ENCODE peak calls at places on chromosomes 11 and 22, in four cellular contexts. I, H, X and D are unnamed samples.
A peak's percentile ranks its signal among the peaks of the same experiment; 100 is the strongest.

GRCh38 chr11:91872216-91872615 is 352.4 kb upstream of the FAT3 start:
- DNase-seq in X (no peak), H (no peak), I (no peak), D (no peak)

GRCh38 chr11:43359432-43359818 is 705 bp downstream of the TTC17 start:
- DNase-seq in H (no peak), I (peak; percentile 35), X (no peak), D (peak; percentile 50)

GRCh38 chr11:86458294-86459001 is 83.8 kb downstream of the CCDC81 start:
- DNase-seq in I (no peak), X (no peak), H (no peak), D (no peak)

GRCh38 chr11:116644948-116645305 is 127.9 kb downstream of the BUD13 start:
- DNase-seq in H (no peak), X (no peak), I (no peak), D (no peak)

GRCh38 chr11:120012245-120012644 is 125.7 kb downstream of the TRIM29 start:
- DNase-seq in X (no peak), H (no peak), I (no peak), D (no peak)

GRCh38 chr11:46106530-46107407 is 14.5 kb downstream of the PHF21A start:
- DNase-seq in H (no peak), I (no peak), X (no peak), D (no peak)

GRCh38 chr11:95404370-95404769 is 173.4 kb upstream of the SESN3 start:
- DNase-seq in X (no peak), H (no peak), I (no peak), D (no peak)

GRCh38 chr11:65434057-65434666 is 11.6 kb downstream of the NEAT1 start:
- DNase-seq in I (no peak), H (no peak), X (no peak), D (peak; percentile 25)

GRCh38 chr22:24189249-24190158 is 8.2 kb downstream of the SUSD2 start:
- DNase-seq in X (peak; percentile 52), H (peak; percentile 84), I (no peak), D (peak; percentile 55)

GRCh38 chr11:4184163-4184916 is 89.7 kb downstream of the RRM1 start:
- DNase-seq in H (no peak), X (no peak), I (no peak), D (no peak)

GRCh38 chr11:4539603-4540219 is 5.3 kb upstream of the OR52M1 start:
- DNase-seq in I (peak; percentile 31), H (peak; percentile 73), X (peak; percentile 26), D (peak; percentile 48)

GRCh38 chr22:38697055-38697980 is 3.4 kb downstream of the JOSD1 start:
- DNase-seq in X (no peak), H (peak; percentile 70), I (no peak), D (peak; percentile 44)

GRCh38 chr11:73402834-73403185 is 26.6 kb downstream of the RELT start:
- DNase-seq in X (no peak), I (no peak), H (no peak), D (no peak)

GRCh38 chr11:69645801-69646492 is 5.0 kb downstream of the CCND1 start:
- DNase-seq in X (no peak), I (no peak), H (no peak), D (no peak)

GRCh38 chr22:34236527-34236926 is 316.3 kb upstream of the LARGE1 start:
- DNase-seq in X (no peak), I (no peak), H (no peak), D (no peak)

GRCh38 chr11:65412271-65413076 is 10.1 kb upstream of the NEAT1 start:
- DNase-seq in X (peak; percentile 13), H (no peak), I (no peak), D (no peak)

GRCh38 chr11:17845431-17845881 is 110.9 kb downstream of the KCNC1 start:
- DNase-seq in X (no peak), H (no peak), I (no peak), D (no peak)

GRCh38 chr11:8597182-8597581 is 3.2 kb upstream of the STK33 start:
- DNase-seq in H (no peak), X (no peak), I (no peak), D (no peak)

GRCh38 chr11:123457187-123457770 is 27.2 kb downstream of the GRAMD1B start:
- DNase-seq in I (peak; percentile 32), X (no peak), H (no peak), D (peak; percentile 48)

GRCh38 chr22:35369996-35370395 is 10.9 kb upstream of the HMOX1 start:
- DNase-seq in H (no peak), I (no peak), X (no peak), D (no peak)

GRCh38 chr11:110432713-110433392 is 3.1 kb downstream of the FDX1 start:
- DNase-seq in X (no peak), I (no peak), H (no peak), D (peak; percentile 6)

GRCh38 chr11:107040447-107041444 is 22.5 kb upstream of the GUCY1A2 start:
- DNase-seq in X (no peak), I (no peak), H (no peak), D (no peak)

GRCh38 chr22:35605787-35606492 is 11.2 kb downstream of the MB start:
- DNase-seq in I (no peak), X (no peak), H (no peak), D (no peak)

GRCh38 chr11:27471067-27471587 is 1.5 kb downstream of the LGR4 start:
- DNase-seq in I (no peak), X (no peak), H (no peak), D (peak; percentile 51)

GRCh38 chr11:77073328-77074001 is 6.7 kb downstream of the CAPN5 start:
- DNase-seq in I (no peak), X (peak; percentile 85), H (peak; percentile 77), D (peak; percentile 91)

GRCh38 chr22:25148149-25148691 is 51.4 kb upstream of the CRYBB3 start:
- DNase-seq in I (no peak), X (no peak), H (peak; percentile 66), D (peak; percentile 88)

GRCh38 chr11:109062445-109062844 is 359.5 kb upstream of the C11orf87 start:
- DNase-seq in X (no peak), I (no peak), H (no peak), D (no peak)

GRCh38 chr11:60159868-60160267 is 23.0 kb downstream of the MS4A6A start:
- DNase-seq in I (no peak), H (no peak), X (no peak), D (no peak)

GRCh38 chr11:37134637-37135036 is 536.6 kb upstream of the RAG2 start:
- DNase-seq in I (no peak), H (no peak), X (no peak), D (no peak)

GRCh38 chr22:48577014-48577690 is 1250.5 kb downstream of the BRD1 start:
- DNase-seq in I (no peak), X (no peak), H (no peak), D (no peak)

GRCh38 chr11:9626778-9627394 is 37.0 kb upstream of the SWAP70 start:
- DNase-seq in X (no peak), H (no peak), I (no peak), D (no peak)

GRCh38 chr22:44023404-44024287 is 456 bp upstream of the PARVB start:
- DNase-seq in H (peak; percentile 54), I (no peak), X (no peak), D (no peak)

GRCh38 chr11:15865212-15865987 is 490.9 kb downstream of the SOX6 start:
- DNase-seq in I (no peak), X (no peak), H (no peak), D (no peak)

GRCh38 chr22:28116261-28116673 is 197.2 kb upstream of the PITPNB start:
- DNase-seq in X (no peak), I (no peak), H (no peak), D (no peak)

DNA sequence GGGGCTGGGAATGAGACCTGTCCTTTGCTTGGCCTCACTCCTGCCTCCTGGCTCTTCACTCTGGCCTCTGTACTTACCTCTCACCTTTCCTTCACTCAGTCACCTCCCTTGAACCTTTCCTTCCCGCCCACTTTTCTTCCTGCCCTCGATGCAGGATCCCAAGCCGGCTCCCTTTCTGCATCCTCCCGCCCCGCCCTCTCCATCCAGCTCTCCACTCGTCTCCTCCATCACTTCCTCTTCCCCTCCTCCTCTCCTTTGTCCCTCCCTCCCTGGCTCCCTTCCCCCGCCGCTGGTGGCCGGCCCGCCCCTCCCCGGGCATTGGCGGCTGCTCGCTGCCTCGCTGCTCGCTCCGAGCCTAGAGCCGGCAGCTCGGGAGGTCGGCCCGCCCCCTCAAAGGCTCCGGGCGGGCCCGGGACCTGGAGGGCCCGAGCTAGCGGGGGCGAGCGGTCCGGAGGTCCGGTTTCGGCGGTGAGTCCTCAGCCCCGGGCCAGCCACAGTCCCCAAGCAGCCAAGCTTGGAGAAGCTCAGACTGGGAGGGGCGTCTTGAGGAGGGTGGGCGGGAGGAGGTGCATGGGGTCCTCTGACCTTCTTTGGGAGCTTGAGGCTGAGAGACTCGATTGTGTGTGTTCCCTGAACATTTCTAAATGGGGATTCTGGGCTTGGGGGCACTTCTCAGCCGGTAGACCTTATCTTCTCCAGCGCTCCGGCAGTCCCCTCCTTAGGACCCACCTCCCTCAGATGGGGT is 13.8 kb downstream of the PHLDB1 start:
- DNase-seq in H (peak; percentile 85), X (peak; percentile 77), I (no peak), D (peak; percentile 69)
- H3K4me1 ChIP-seq in H (peaks cover 72% of the 10 kb centered on the region), X (peaks cover 82% of the 10 kb centered on the region), I (peaks cover 10% of the 10 kb centered on the region), D (peaks cover 16% of the 10 kb centered on the region)

GRCh38 chr11:19715373-19715772 is 2.7 kb downstream of the NAV2 start:
- DNase-seq in H (no peak), X (no peak), I (no peak), D (peak; percentile 30)

GRCh38 chr11:19714387-19715363 is 2.0 kb downstream of the NAV2 start:
- DNase-seq in H (no peak), X (no peak), I (no peak), D (no peak)

GRCh38 chr11:19722702-19723101 is 10.1 kb downstream of the NAV2 start:
- DNase-seq in X (no peak), H (no peak), I (no peak), D (no peak)

GRCh38 chr11:19719960-19720359 is 7.3 kb downstream of the NAV2 start:
- DNase-seq in X (no peak), I (no peak), H (no peak), D (no peak)

GRCh38 chr11:19718976-19719375 is 6.3 kb downstream of the NAV2 start:
- DNase-seq in X (no peak), H (no peak), I (no peak), D (no peak)
- H3K4me1 ChIP-seq in X (peaks cover 97% of the 10 kb centered on the region), H (peaks cover 52% of the 10 kb centered on the region), I (peaks cover 22% of the 10 kb centered on the region), D (no peaks in the 10 kb centered on the region)

GRCh38 chr11:118545533-118545932 is 14.5 kb downstream of the TMEM25 start:
- DNase-seq in I (no peak), X (no peak), H (no peak), D (no peak)

GRCh38 chr11:118544010-118544646 is 13.1 kb downstream of the TMEM25 start:
- DNase-seq in I (no peak), H (no peak), X (no peak), D (no peak)

GRCh38 chr11:118544647-118545010 is 13.6 kb downstream of the TMEM25 start:
- DNase-seq in H (no peak), X (no peak), I (no peak), D (no peak)

GRCh38 chr11:118552341-118552740 is 13.4 kb downstream of the IFT46 start:
- DNase-seq in I (no peak), X (no peak), H (peak; percentile 8), D (no peak)

GRCh38 chr11:118547132-118547531 is 16.1 kb downstream of the TMEM25 start:
- DNase-seq in I (no peak), X (no peak), H (no peak), D (no peak)
- H3K4me1 ChIP-seq in I (no peaks in the 10 kb centered on the region), X (no peaks in the 10 kb centered on the region), H (no peaks in the 10 kb centered on the region), D (no peaks in the 10 kb centered on the region)

DNA sequence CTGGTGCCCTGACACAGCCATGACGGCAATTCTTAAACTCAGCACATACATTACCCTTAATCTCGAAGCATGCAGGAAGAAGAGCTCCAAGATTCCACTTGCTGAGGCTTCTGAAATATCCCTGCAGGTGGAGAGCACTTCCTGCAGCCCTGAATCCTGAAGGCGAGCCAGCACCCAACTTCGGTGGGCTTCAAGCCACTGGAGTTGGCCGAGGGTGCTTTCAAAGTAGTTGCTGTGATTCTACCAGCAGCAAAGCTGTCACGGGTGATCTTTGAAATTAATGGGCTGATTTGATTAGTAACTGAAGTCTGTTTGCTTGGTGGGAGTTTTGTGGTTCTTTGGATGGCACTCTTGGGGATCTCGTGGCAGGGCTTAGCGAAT is 9.0 kb upstream of the FTH1 start:
- DNase-seq in I (no peak), H (no peak), X (no peak), D (no peak)
- H3K4me1 ChIP-seq in I (peaks cover 6% of the 10 kb centered on the region), H (peaks cover 79% of the 10 kb centered on the region), X (peaks cover 59% of the 10 kb centered on the region), D (peaks cover 7% of the 10 kb centered on the region)